ENCODE peak calls at places on chromosomes 2 and 18, in four cellular contexts. One of them, this sample, is unnamed.

GRCh38 chr2:233437439-233437955 is 83.2 kb downstream of the DGKD start:
- DNase-seq in tibial artery: peak
- DNase-seq in left ventricle myocardium superior: no peak
- DNase-seq in NCI-H1105: no peak
- DNase-seq in this sample: no peak

GRCh38 chr18:46418657-46419260 is 238.3 kb downstream of the LOXHD1 start:
- DNase-seq in tibial artery: no peak
- DNase-seq in left ventricle myocardium superior: peak
- DNase-seq in NCI-H1105: no peak
- DNase-seq in this sample: no peak

GRCh38 chr2:120589782-120590608 is 145.7 kb upstream of the GLI2 start:
- DNase-seq in tibial artery: no peak
- DNase-seq in left ventricle myocardium superior: no peak
- DNase-seq in NCI-H1105: no peak
- DNase-seq in this sample: peak

GRCh38 chr2:173058673-173059072 is 17.0 kb upstream of the MAP3K20 start:
- DNase-seq in tibial artery: no peak
- DNase-seq in left ventricle myocardium superior: no peak
- DNase-seq in NCI-H1105: no peak
- DNase-seq in this sample: no peak

GRCh38 chr2:232420463-232421188 is 14.0 kb downstream of the ALPG start:
- DNase-seq in tibial artery: no peak
- DNase-seq in left ventricle myocardium superior: no peak
- DNase-seq in NCI-H1105: peak
- DNase-seq in this sample: peak

GRCh38 chr2:135935914-135936313 is 49.5 kb downstream of the DARS1 start:
- DNase-seq in tibial artery: no peak
- DNase-seq in left ventricle myocardium superior: no peak
- DNase-seq in NCI-H1105: no peak
- DNase-seq in this sample: no peak

GRCh38 chr2:94759211-94759610 is 112.0 kb upstream of the TEKT4 start:
- DNase-seq in tibial artery: no peak
- DNase-seq in left ventricle myocardium superior: no peak
- DNase-seq in NCI-H1105: no peak
- DNase-seq in this sample: peak

GRCh38 chr18:6785411-6785810 is 55.9 kb downstream of the ARHGAP28 start:
- DNase-seq in tibial artery: no peak
- DNase-seq in left ventricle myocardium superior: no peak
- DNase-seq in NCI-H1105: no peak
- DNase-seq in this sample: no peak

GRCh38 chr2:240463866-240464481 is 28.5 kb downstream of the GPC1 start:
- DNase-seq in tibial artery: no peak
- DNase-seq in left ventricle myocardium superior: peak
- DNase-seq in NCI-H1105: no peak
- DNase-seq in this sample: no peak

GRCh38 chr18:49662506-49662905 is 100.6 kb downstream of the LIPG start:
- DNase-seq in tibial artery: no peak
- DNase-seq in left ventricle myocardium superior: no peak
- DNase-seq in NCI-H1105: no peak
- DNase-seq in this sample: no peak

This sample was measured in adipocyte.